ENCODE peak calls at places on chromosomes 5 and 9, in four cellular contexts. M is uterus, H is heart right ventricle, T is breast epithelium. G is an unnamed sample. For H3K9me3, the result is how much of the 10 kb centered on the place peaks cover.

GRCh38 chr9:110847661-110848060 is 179.1 kb downstream of the MUSK start:
- DNase-seq in T (no peak), M (no peak), H (no peak), G (no peak)

GRCh38 chr9:129840024-129840423 is 4.8 kb downstream of the USP20 start:
- DNase-seq in M (no peak), T (no peak), H (no peak), G (no peak)

GRCh38 chr5:113574417-113574816 is 60.9 kb downstream of the YTHDC2 start:
- DNase-seq in M (no peak), H (peak), T (no peak), G (no peak)

GRCh38 chr9:93107151-93107824 is 11.3 kb downstream of the CARD19 start:
- DNase-seq in T (peak), M (peak), H (no peak), G (peak)

GRCh38 chr9:92097997-92098482 is 17.2 kb downstream of the SPTLC1 start:
- DNase-seq in T (peak), H (peak), M (peak), G (peak)

GRCh38 chr5:96881511-96882115 is 5.3 kb downstream of the ERAP2 start:
- DNase-seq in H (no peak), M (no peak), T (no peak), G (no peak)

GRCh38 chr5:51582871-51583384 is 199.7 kb downstream of the ISL1 start:
- DNase-seq in H (no peak), T (no peak), M (no peak), G (no peak)

GRCh38 chr9:118578467-118578866 is 790.8 kb downstream of the BRINP1 start:
- DNase-seq in H (no peak), M (no peak), T (no peak), G (no peak)

GRCh38 chr5:131167615-131168014 is 2.6 kb upstream of the HINT1 start:
- DNase-seq in T (no peak), M (no peak), H (no peak), G (no peak)

DNA sequence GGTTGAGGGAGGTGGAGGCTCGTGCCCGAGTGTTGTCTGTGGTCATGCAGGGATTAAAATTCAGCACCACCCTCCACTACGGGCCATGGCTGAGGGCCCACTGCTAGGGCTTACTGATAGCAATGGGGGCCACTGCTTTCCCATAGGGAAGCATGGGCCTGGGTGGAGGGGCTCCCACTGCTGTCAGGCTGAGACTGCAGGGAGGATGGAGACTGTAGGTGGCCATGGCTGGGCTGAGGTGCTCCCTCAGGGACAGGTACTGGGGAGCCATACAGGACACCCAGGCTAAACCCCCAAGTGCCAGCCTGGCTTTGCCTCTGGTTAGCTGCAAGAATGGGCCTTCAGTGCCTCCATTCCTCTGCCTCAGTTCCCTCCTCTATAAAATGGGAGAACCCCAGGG is 26.1 kb downstream of the FAM163B start:
- DNase-seq in H (no peak), T (no peak), M (no peak), G (no peak)
- H3K27ac ChIP-seq in H (peak), T (no peak), M (no peak), G (no peak)

GRCh38 chr5:179153341-179153901 is 93.2 kb downstream of the ZNF354C start:
- DNase-seq in M (no peak), H (no peak), T (no peak), G (peak)
- H3K9me3 ChIP-seq in M (under half), H (under half), T (under half), G (under half)

GRCh38 chr5:119257613-119258012 is 98.2 kb upstream of the TNFAIP8 start:
- DNase-seq in T (no peak), M (no peak), H (no peak), G (no peak)

GRCh38 chr5:119250946-119251901 is 104.6 kb upstream of the TNFAIP8 start:
- DNase-seq in H (no peak), M (no peak), T (no peak), G (no peak)

GRCh38 chr5:119255571-119256356 is 100.1 kb upstream of the TNFAIP8 start:
- DNase-seq in T (no peak), M (no peak), H (no peak), G (no peak)
- TF ChIP-seq CTCF in T (no peak), M (no peak), H (peak), G (no peak)

GRCh38 chr9:114690308-114690707 is 8.3 kb upstream of the TEX48 start:
- DNase-seq in M (no peak), H (no peak), T (no peak), G (no peak)

GRCh38 chr9:114687034-114687433 is 5.0 kb upstream of the TEX48 start:
- DNase-seq in M (no peak), H (no peak), T (no peak), G (no peak)

GRCh38 chr9:114688892-114689291 is 6.9 kb upstream of the TEX48 start:
- DNase-seq in H (no peak), T (no peak), M (no peak), G (no peak)

GRCh38 chr9:114689813-114690212 is 7.8 kb upstream of the TEX48 start:
- DNase-seq in T (no peak), M (no peak), H (no peak), G (no peak)

GRCh38 chr9:114688388-114688787 is 6.4 kb upstream of the TEX48 start:
- DNase-seq in M (no peak), H (no peak), T (no peak), G (no peak)
- H3K27ac ChIP-seq in M (no peak), H (no peak), T (no peak), G (no peak)

DNA sequence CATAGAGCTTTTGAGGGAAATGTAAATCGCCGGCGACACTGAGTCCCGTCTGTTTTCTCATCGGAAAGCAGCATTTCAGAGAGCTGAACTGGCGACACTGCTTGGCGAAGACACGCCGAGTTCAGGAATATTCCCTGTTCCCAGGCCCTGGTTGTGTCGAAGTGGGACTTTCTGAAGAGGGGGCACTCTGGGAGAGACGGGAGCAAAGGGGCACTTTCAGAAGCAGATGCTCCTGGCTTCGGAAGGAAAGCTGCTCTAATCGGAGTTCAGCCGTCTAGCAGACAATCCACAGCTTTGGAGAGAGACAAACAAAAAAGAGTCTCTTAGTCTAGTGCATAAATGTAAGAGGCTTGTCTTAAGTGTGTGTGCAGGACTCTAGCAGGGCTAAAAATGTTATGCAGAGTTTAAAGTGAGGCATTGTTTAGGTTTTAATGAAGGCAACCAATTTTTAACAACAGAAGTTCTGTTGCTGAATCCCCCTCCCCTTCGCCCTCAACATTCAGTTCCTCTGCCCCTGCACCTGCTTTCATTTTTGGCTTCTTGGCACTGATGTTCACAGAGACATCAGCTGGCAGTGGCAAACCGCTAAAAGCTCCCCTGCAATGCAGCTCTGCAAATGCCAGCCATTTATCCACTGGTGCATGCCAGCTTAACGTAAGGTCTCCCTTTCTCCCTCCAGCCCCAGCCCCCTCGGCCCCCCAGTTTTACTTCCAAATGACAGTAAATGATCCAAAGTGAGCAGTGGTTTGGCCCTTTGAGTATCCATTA is 289.5 kb upstream of the MPDZ start:
- DNase-seq in M (no peak), H (peak), T (no peak), G (no peak)
- H3K9me3 ChIP-seq in M (under half), H (under half), T (under half), G (under half)

DNA sequence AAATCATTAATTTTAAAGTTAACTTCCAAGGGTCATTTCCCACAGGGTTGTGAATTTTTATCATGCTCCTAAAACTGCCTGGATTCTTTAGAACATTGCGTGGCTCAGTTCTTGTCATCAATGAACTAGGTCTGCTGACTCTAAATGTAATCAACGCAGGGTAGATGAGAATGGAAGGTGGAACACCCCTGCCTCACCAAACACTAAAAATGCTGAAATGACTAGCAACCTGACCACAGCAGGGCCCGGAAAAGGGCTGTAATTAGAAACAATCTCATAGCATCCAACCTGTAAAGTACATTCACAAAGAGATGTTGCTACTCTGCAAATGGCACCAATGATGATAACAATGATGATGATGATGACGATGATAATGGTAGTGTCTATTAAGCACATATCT is 356.9 kb downstream of the DEPDC1B start:
- DNase-seq in H (no peak), T (no peak), M (no peak), G (no peak)
- TF ChIP-seq CTCF in H (no peak), T (no peak), M (no peak), G (no peak)

GRCh38 chr9:112819635-112820496 is 69.3 kb downstream of the SNX30 start:
- DNase-seq in M (peak), H (peak), T (no peak), G (no peak)
- H3K27ac ChIP-seq in M (no peak), H (no peak), T (no peak), G (no peak)

GRCh38 chr9:65405253-65405652 is 120.2 kb upstream of the FOXD4L5 start:
- DNase-seq in M (no peak), T (no peak), H (no peak), G (no peak)
- H3K9me3 ChIP-seq in M (under half), T (under half), H (under half), G (under half)

GRCh38 chr5:56814361-56814962 is 887 bp upstream of the MAP3K1 start:
- DNase-seq in H (peak), M (peak), T (no peak), G (peak)

GRCh38 chr5:56815657-56816545 is 552 bp downstream of the MAP3K1 start:
- DNase-seq in T (no peak), M (peak), H (peak), G (peak)

GRCh38 chr5:56813302-56813701 is 2.0 kb upstream of the MAP3K1 start:
- DNase-seq in M (no peak), H (no peak), T (no peak), G (no peak)

GRCh38 chr5:56816546-56817081 is 1.3 kb downstream of the MAP3K1 start:
- DNase-seq in M (peak), T (no peak), H (peak), G (peak)

DNA sequence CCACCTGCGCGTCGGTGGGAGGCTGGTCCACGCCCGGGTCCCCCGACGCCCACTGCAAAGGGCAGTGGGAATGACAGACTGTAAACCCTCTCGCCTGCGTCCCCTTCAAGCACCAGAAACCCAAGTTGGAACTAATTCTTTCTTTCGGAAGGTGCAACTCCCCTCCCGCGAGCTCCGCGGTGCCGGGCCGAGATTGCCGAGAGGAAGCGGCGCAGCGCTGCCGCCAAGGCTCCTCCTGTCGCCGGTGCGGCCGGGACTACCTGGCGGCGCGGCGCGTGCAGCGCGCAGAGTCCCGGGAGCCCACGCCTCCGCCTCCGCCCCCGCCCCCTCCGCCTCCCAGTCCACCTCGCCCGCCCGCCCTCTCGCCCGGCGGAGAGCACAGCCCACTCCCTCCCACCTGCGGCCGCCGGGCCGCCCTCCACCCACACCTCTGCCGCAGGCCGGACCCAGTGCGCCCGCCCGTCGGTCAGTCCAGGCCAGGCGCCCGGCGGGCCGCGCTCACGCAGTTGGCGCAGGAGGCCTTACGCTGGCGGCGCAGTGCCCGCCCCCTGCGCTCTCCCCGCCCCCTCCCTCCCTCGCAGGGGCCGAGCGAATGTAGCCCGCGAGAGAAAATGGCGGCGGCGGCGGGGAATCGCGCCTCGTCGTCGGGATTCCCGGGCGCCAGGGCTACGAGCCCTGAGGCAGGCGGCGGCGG is at the start of gene MAP3K1:
- DNase-seq in M (peak), T (peak), H (peak), G (peak)
- TF ChIP-seq CTCF in M (no peak), T (no peak), H (peak), G (no peak)

G was measured in pancreas.